ENCODE peak calls at places on chromosome 14, in nine cellular contexts. One of them, this sample, is unnamed.

GRCh38 chr14:104980601-104981531 is 2.7 kb upstream of the AHNAK2 start:
- DNase-seq in activated naive CD8-positive, alpha-beta T cell treated with anti-CD3 and anti-CD28 coated beads, Interleukin-2, amount 50 U/mL, for 16 hours: no peak
- DNase-seq in germinal center: no peak
- DNase-seq in ELF-1: no peak
- DNase-seq in CD8-positive, alpha-beta memory T cell: peak
- DNase-seq in lower leg skin: no peak
- DNase-seq in T-helper 2 cell: no peak
- DNase-seq in NCI-H1694: no peak
- DNase-seq in LoVo: no peak
- DNase-seq in this sample: no peak

GRCh38 chr14:104253223-104253822 is 114.9 kb downstream of the KIF26A start:
- DNase-seq in activated naive CD8-positive, alpha-beta T cell treated with anti-CD3 and anti-CD28 coated beads, Interleukin-2, amount 50 U/mL, for 16 hours: no peak
- DNase-seq in germinal center: no peak
- DNase-seq in ELF-1: no peak
- DNase-seq in CD8-positive, alpha-beta memory T cell: no peak
- DNase-seq in lower leg skin: no peak
- DNase-seq in T-helper 2 cell: no peak
- DNase-seq in NCI-H1694: no peak
- DNase-seq in LoVo: no peak
- DNase-seq in this sample: no peak

GRCh38 chr14:52950898-52951729 is at the start of gene FERMT2:
- DNase-seq in activated naive CD8-positive, alpha-beta T cell treated with anti-CD3 and anti-CD28 coated beads, Interleukin-2, amount 50 U/mL, for 16 hours: no peak
- DNase-seq in germinal center: peak
- DNase-seq in ELF-1: peak
- DNase-seq in CD8-positive, alpha-beta memory T cell: peak
- DNase-seq in lower leg skin: peak
- DNase-seq in T-helper 2 cell: peak
- DNase-seq in NCI-H1694: peak
- DNase-seq in LoVo: peak
- DNase-seq in this sample: peak

GRCh38 chr14:65369560-65369959 is 43.0 kb upstream of the FUT8 start:
- DNase-seq in activated naive CD8-positive, alpha-beta T cell treated with anti-CD3 and anti-CD28 coated beads, Interleukin-2, amount 50 U/mL, for 16 hours: no peak
- DNase-seq in germinal center: no peak
- DNase-seq in ELF-1: no peak
- DNase-seq in CD8-positive, alpha-beta memory T cell: no peak
- DNase-seq in lower leg skin: no peak
- DNase-seq in T-helper 2 cell: no peak
- DNase-seq in NCI-H1694: no peak
- DNase-seq in LoVo: no peak
- DNase-seq in this sample: no peak

GRCh38 chr14:96863327-96863985 is 66.3 kb downstream of the VRK1 start:
- DNase-seq in activated naive CD8-positive, alpha-beta T cell treated with anti-CD3 and anti-CD28 coated beads, Interleukin-2, amount 50 U/mL, for 16 hours: no peak
- DNase-seq in germinal center: no peak
- DNase-seq in ELF-1: no peak
- DNase-seq in CD8-positive, alpha-beta memory T cell: no peak
- DNase-seq in lower leg skin: no peak
- DNase-seq in T-helper 2 cell: no peak
- DNase-seq in NCI-H1694: no peak
- DNase-seq in LoVo: no peak
- DNase-seq in this sample: no peak

GRCh38 chr14:60658909-60659585 is 9.8 kb upstream of the SIX1 start:
- DNase-seq in activated naive CD8-positive, alpha-beta T cell treated with anti-CD3 and anti-CD28 coated beads, Interleukin-2, amount 50 U/mL, for 16 hours: no peak
- DNase-seq in germinal center: no peak
- DNase-seq in ELF-1: no peak
- DNase-seq in CD8-positive, alpha-beta memory T cell: no peak
- DNase-seq in lower leg skin: no peak
- DNase-seq in T-helper 2 cell: no peak
- DNase-seq in NCI-H1694: no peak
- DNase-seq in LoVo: no peak
- DNase-seq in this sample: peak

GRCh38 chr14:91298576-91298975 is 54.1 kb upstream of the GPR68 start:
- DNase-seq in activated naive CD8-positive, alpha-beta T cell treated with anti-CD3 and anti-CD28 coated beads, Interleukin-2, amount 50 U/mL, for 16 hours: no peak
- DNase-seq in germinal center: no peak
- DNase-seq in ELF-1: no peak
- DNase-seq in CD8-positive, alpha-beta memory T cell: no peak
- DNase-seq in lower leg skin: no peak
- DNase-seq in T-helper 2 cell: no peak
- DNase-seq in NCI-H1694: no peak
- DNase-seq in LoVo: no peak
- DNase-seq in this sample: no peak

GRCh38 chr14:104138098-104138890 is at the start of gene KIF26A:
- DNase-seq in activated naive CD8-positive, alpha-beta T cell treated with anti-CD3 and anti-CD28 coated beads, Interleukin-2, amount 50 U/mL, for 16 hours: no peak
- DNase-seq in germinal center: peak
- DNase-seq in ELF-1: peak
- DNase-seq in CD8-positive, alpha-beta memory T cell: peak
- DNase-seq in lower leg skin: no peak
- DNase-seq in T-helper 2 cell: no peak
- DNase-seq in NCI-H1694: peak
- DNase-seq in LoVo: peak
- DNase-seq in this sample: no peak

GRCh38 chr14:34025325-34026017 is 74.6 kb upstream of the EGLN3 start:
- DNase-seq in activated naive CD8-positive, alpha-beta T cell treated with anti-CD3 and anti-CD28 coated beads, Interleukin-2, amount 50 U/mL, for 16 hours: no peak
- DNase-seq in germinal center: no peak
- DNase-seq in ELF-1: no peak
- DNase-seq in CD8-positive, alpha-beta memory T cell: no peak
- DNase-seq in lower leg skin: no peak
- DNase-seq in T-helper 2 cell: no peak
- DNase-seq in NCI-H1694: no peak
- DNase-seq in LoVo: no peak
- DNase-seq in this sample: no peak

GRCh38 chr14:38425324-38425976 is 169.6 kb upstream of the CLEC14A start:
- DNase-seq in activated naive CD8-positive, alpha-beta T cell treated with anti-CD3 and anti-CD28 coated beads, Interleukin-2, amount 50 U/mL, for 16 hours: no peak
- DNase-seq in germinal center: no peak
- DNase-seq in ELF-1: no peak
- DNase-seq in CD8-positive, alpha-beta memory T cell: no peak
- DNase-seq in lower leg skin: no peak
- DNase-seq in T-helper 2 cell: no peak
- DNase-seq in NCI-H1694: no peak
- DNase-seq in LoVo: no peak
- DNase-seq in this sample: no peak

GRCh38 chr14:53386359-53386758 is 233.2 kb upstream of the DDHD1 start:
- DNase-seq in activated naive CD8-positive, alpha-beta T cell treated with anti-CD3 and anti-CD28 coated beads, Interleukin-2, amount 50 U/mL, for 16 hours: no peak
- DNase-seq in germinal center: no peak
- DNase-seq in ELF-1: no peak
- DNase-seq in CD8-positive, alpha-beta memory T cell: no peak
- DNase-seq in lower leg skin: no peak
- DNase-seq in T-helper 2 cell: no peak
- DNase-seq in NCI-H1694: no peak
- DNase-seq in LoVo: no peak
- DNase-seq in this sample: no peak

GRCh38 chr14:56331815-56332214 is 213.6 kb downstream of the PELI2 start:
- DNase-seq in activated naive CD8-positive, alpha-beta T cell treated with anti-CD3 and anti-CD28 coated beads, Interleukin-2, amount 50 U/mL, for 16 hours: no peak
- DNase-seq in germinal center: no peak
- DNase-seq in ELF-1: no peak
- DNase-seq in CD8-positive, alpha-beta memory T cell: no peak
- DNase-seq in lower leg skin: no peak
- DNase-seq in T-helper 2 cell: no peak
- DNase-seq in NCI-H1694: peak
- DNase-seq in LoVo: no peak
- DNase-seq in this sample: no peak

GRCh38 chr14:50836515-50836914 is 5.6 kb upstream of the NIN start:
- DNase-seq in activated naive CD8-positive, alpha-beta T cell treated with anti-CD3 and anti-CD28 coated beads, Interleukin-2, amount 50 U/mL, for 16 hours: no peak
- DNase-seq in germinal center: no peak
- DNase-seq in ELF-1: peak
- DNase-seq in CD8-positive, alpha-beta memory T cell: no peak
- DNase-seq in lower leg skin: no peak
- DNase-seq in T-helper 2 cell: no peak
- DNase-seq in NCI-H1694: no peak
- DNase-seq in LoVo: no peak
- DNase-seq in this sample: no peak

GRCh38 chr14:29906256-29906885 is 21.3 kb downstream of the PRKD1 start:
- DNase-seq in activated naive CD8-positive, alpha-beta T cell treated with anti-CD3 and anti-CD28 coated beads, Interleukin-2, amount 50 U/mL, for 16 hours: no peak
- DNase-seq in germinal center: no peak
- DNase-seq in ELF-1: no peak
- DNase-seq in CD8-positive, alpha-beta memory T cell: no peak
- DNase-seq in lower leg skin: no peak
- DNase-seq in T-helper 2 cell: no peak
- DNase-seq in NCI-H1694: no peak
- DNase-seq in LoVo: no peak
- DNase-seq in this sample: peak

GRCh38 chr14:54344445-54344844 is 52.4 kb upstream of the CDKN3 start:
- DNase-seq in activated naive CD8-positive, alpha-beta T cell treated with anti-CD3 and anti-CD28 coated beads, Interleukin-2, amount 50 U/mL, for 16 hours: no peak
- DNase-seq in germinal center: peak
- DNase-seq in ELF-1: peak
- DNase-seq in CD8-positive, alpha-beta memory T cell: no peak
- DNase-seq in lower leg skin: no peak
- DNase-seq in T-helper 2 cell: no peak
- DNase-seq in NCI-H1694: no peak
- DNase-seq in LoVo: no peak
- DNase-seq in this sample: no peak

GRCh38 chr14:82394916-82395315 is 861.3 kb upstream of the SEL1L start:
- DNase-seq in activated naive CD8-positive, alpha-beta T cell treated with anti-CD3 and anti-CD28 coated beads, Interleukin-2, amount 50 U/mL, for 16 hours: no peak
- DNase-seq in germinal center: no peak
- DNase-seq in ELF-1: no peak
- DNase-seq in CD8-positive, alpha-beta memory T cell: no peak
- DNase-seq in lower leg skin: no peak
- DNase-seq in T-helper 2 cell: no peak
- DNase-seq in NCI-H1694: no peak
- DNase-seq in LoVo: no peak
- DNase-seq in this sample: no peak

GRCh38 chr14:56659964-56660551 is 80.5 kb downstream of the TMEM260 start:
- DNase-seq in activated naive CD8-positive, alpha-beta T cell treated with anti-CD3 and anti-CD28 coated beads, Interleukin-2, amount 50 U/mL, for 16 hours: no peak
- DNase-seq in germinal center: peak
- DNase-seq in ELF-1: no peak
- DNase-seq in CD8-positive, alpha-beta memory T cell: no peak
- DNase-seq in lower leg skin: no peak
- DNase-seq in T-helper 2 cell: no peak
- DNase-seq in NCI-H1694: peak
- DNase-seq in LoVo: peak
- DNase-seq in this sample: peak

GRCh38 chr14:91112172-91112571 is 1.7 kb upstream of the DGLUCY start:
- DNase-seq in activated naive CD8-positive, alpha-beta T cell treated with anti-CD3 and anti-CD28 coated beads, Interleukin-2, amount 50 U/mL, for 16 hours: no peak
- DNase-seq in germinal center: no peak
- DNase-seq in ELF-1: no peak
- DNase-seq in CD8-positive, alpha-beta memory T cell: no peak
- DNase-seq in lower leg skin: no peak
- DNase-seq in T-helper 2 cell: no peak
- DNase-seq in NCI-H1694: peak
- DNase-seq in LoVo: no peak
- DNase-seq in this sample: no peak

GRCh38 chr14:68440776-68441175 is 352.1 kb downstream of the ZFP36L1 start:
- DNase-seq in activated naive CD8-positive, alpha-beta T cell treated with anti-CD3 and anti-CD28 coated beads, Interleukin-2, amount 50 U/mL, for 16 hours: no peak
- DNase-seq in germinal center: no peak
- DNase-seq in ELF-1: no peak
- DNase-seq in CD8-positive, alpha-beta memory T cell: no peak
- DNase-seq in lower leg skin: no peak
- DNase-seq in T-helper 2 cell: no peak
- DNase-seq in NCI-H1694: no peak
- DNase-seq in LoVo: peak
- DNase-seq in this sample: no peak

GRCh38 chr14:70857499-70857895 is 48.2 kb upstream of the MAP3K9 start:
- DNase-seq in activated naive CD8-positive, alpha-beta T cell treated with anti-CD3 and anti-CD28 coated beads, Interleukin-2, amount 50 U/mL, for 16 hours: no peak
- DNase-seq in germinal center: no peak
- DNase-seq in ELF-1: no peak
- DNase-seq in CD8-positive, alpha-beta memory T cell: no peak
- DNase-seq in lower leg skin: no peak
- DNase-seq in T-helper 2 cell: no peak
- DNase-seq in NCI-H1694: no peak
- DNase-seq in LoVo: no peak
- DNase-seq in this sample: no peak

GRCh38 chr14:36555998-36556743 is 26.2 kb downstream of the NKX2-8 start:
- DNase-seq in activated naive CD8-positive, alpha-beta T cell treated with anti-CD3 and anti-CD28 coated beads, Interleukin-2, amount 50 U/mL, for 16 hours: no peak
- DNase-seq in germinal center: no peak
- DNase-seq in ELF-1: no peak
- DNase-seq in CD8-positive, alpha-beta memory T cell: no peak
- DNase-seq in lower leg skin: no peak
- DNase-seq in T-helper 2 cell: no peak
- DNase-seq in NCI-H1694: no peak
- DNase-seq in LoVo: no peak
- DNase-seq in this sample: no peak

GRCh38 chr14:104309657-104310369 is 171.4 kb downstream of the KIF26A start:
- DNase-seq in activated naive CD8-positive, alpha-beta T cell treated with anti-CD3 and anti-CD28 coated beads, Interleukin-2, amount 50 U/mL, for 16 hours: no peak
- DNase-seq in germinal center: no peak
- DNase-seq in ELF-1: no peak
- DNase-seq in CD8-positive, alpha-beta memory T cell: peak
- DNase-seq in lower leg skin: no peak
- DNase-seq in T-helper 2 cell: no peak
- DNase-seq in NCI-H1694: no peak
- DNase-seq in LoVo: no peak
- DNase-seq in this sample: no peak

GRCh38 chr14:37587881-37588666 is 7.0 kb downstream of the FOXA1 start:
- DNase-seq in activated naive CD8-positive, alpha-beta T cell treated with anti-CD3 and anti-CD28 coated beads, Interleukin-2, amount 50 U/mL, for 16 hours: no peak
- DNase-seq in germinal center: no peak
- DNase-seq in ELF-1: peak
- DNase-seq in CD8-positive, alpha-beta memory T cell: no peak
- DNase-seq in lower leg skin: no peak
- DNase-seq in T-helper 2 cell: no peak
- DNase-seq in NCI-H1694: no peak
- DNase-seq in LoVo: peak
- DNase-seq in this sample: peak

GRCh38 chr14:31829256-31829923 is 247.7 kb upstream of the ARHGAP5 start:
- DNase-seq in activated naive CD8-positive, alpha-beta T cell treated with anti-CD3 and anti-CD28 coated beads, Interleukin-2, amount 50 U/mL, for 16 hours: no peak
- DNase-seq in germinal center: no peak
- DNase-seq in ELF-1: peak
- DNase-seq in CD8-positive, alpha-beta memory T cell: no peak
- DNase-seq in lower leg skin: no peak
- DNase-seq in T-helper 2 cell: no peak
- DNase-seq in NCI-H1694: no peak
- DNase-seq in LoVo: no peak
- DNase-seq in this sample: no peak

GRCh38 chr14:24612186-24612585 is 2.7 kb upstream of the GZMH start:
- DNase-seq in activated naive CD8-positive, alpha-beta T cell treated with anti-CD3 and anti-CD28 coated beads, Interleukin-2, amount 50 U/mL, for 16 hours: no peak
- DNase-seq in germinal center: no peak
- DNase-seq in ELF-1: no peak
- DNase-seq in CD8-positive, alpha-beta memory T cell: no peak
- DNase-seq in lower leg skin: no peak
- DNase-seq in T-helper 2 cell: no peak
- DNase-seq in NCI-H1694: no peak
- DNase-seq in LoVo: no peak
- DNase-seq in this sample: peak

GRCh38 chr14:104110491-104111209 is 25.1 kb downstream of the ASPG start:
- DNase-seq in activated naive CD8-positive, alpha-beta T cell treated with anti-CD3 and anti-CD28 coated beads, Interleukin-2, amount 50 U/mL, for 16 hours: no peak
- DNase-seq in germinal center: no peak
- DNase-seq in ELF-1: no peak
- DNase-seq in CD8-positive, alpha-beta memory T cell: peak
- DNase-seq in lower leg skin: no peak
- DNase-seq in T-helper 2 cell: no peak
- DNase-seq in NCI-H1694: no peak
- DNase-seq in LoVo: no peak
- DNase-seq in this sample: no peak

GRCh38 chr14:71592361-71592760 is 339.9 kb upstream of the RGS6 start:
- DNase-seq in activated naive CD8-positive, alpha-beta T cell treated with anti-CD3 and anti-CD28 coated beads, Interleukin-2, amount 50 U/mL, for 16 hours: no peak
- DNase-seq in germinal center: no peak
- DNase-seq in ELF-1: no peak
- DNase-seq in CD8-positive, alpha-beta memory T cell: no peak
- DNase-seq in lower leg skin: no peak
- DNase-seq in T-helper 2 cell: no peak
- DNase-seq in NCI-H1694: no peak
- DNase-seq in LoVo: no peak
- DNase-seq in this sample: no peak

GRCh38 chr14:32657081-32657480 is 281.6 kb upstream of the NPAS3 start:
- DNase-seq in activated naive CD8-positive, alpha-beta T cell treated with anti-CD3 and anti-CD28 coated beads, Interleukin-2, amount 50 U/mL, for 16 hours: no peak
- DNase-seq in germinal center: no peak
- DNase-seq in ELF-1: peak
- DNase-seq in CD8-positive, alpha-beta memory T cell: no peak
- DNase-seq in lower leg skin: peak
- DNase-seq in T-helper 2 cell: no peak
- DNase-seq in NCI-H1694: no peak
- DNase-seq in LoVo: no peak
- DNase-seq in this sample: peak

This sample was measured in HepG2.